ENCODE peak calls at places on chromosomes 6 and 20, in ten cellular contexts. One of them, this sample, is unnamed.

GRCh38 chr6:124958759-124959354 is 3.4 kb upstream of the RNF217 start:
- DNase-seq in lower lobe of right lung: no peak
- DNase-seq in heart left ventricle: no peak
- DNase-seq in GM13977: no peak
- DNase-seq in choroid plexus epithelial cell: peak
- DNase-seq in GM10248: no peak
- DNase-seq in H1: no peak
- DNase-seq in A549: no peak
- DNase-seq in endothelial cell: no peak
- DNase-seq in dorsolateral prefrontal cortex: no peak
- DNase-seq in this sample: no peak

GRCh38 chr6:48957781-48958180 is 505.3 kb downstream of the MMUT start:
- DNase-seq in lower lobe of right lung: no peak
- DNase-seq in heart left ventricle: no peak
- DNase-seq in GM13977: no peak
- DNase-seq in choroid plexus epithelial cell: peak
- DNase-seq in GM10248: no peak
- DNase-seq in H1: no peak
- DNase-seq in A549: no peak
- DNase-seq in endothelial cell: no peak
- DNase-seq in dorsolateral prefrontal cortex: no peak
- DNase-seq in this sample: no peak

GRCh38 chr6:29553268-29554057 is 6.1 kb downstream of the UBD start:
- DNase-seq in lower lobe of right lung: peak
- DNase-seq in heart left ventricle: peak
- DNase-seq in GM13977: peak
- DNase-seq in choroid plexus epithelial cell: peak
- DNase-seq in GM10248: peak
- DNase-seq in H1: peak
- DNase-seq in A549: peak
- DNase-seq in endothelial cell: peak
- DNase-seq in dorsolateral prefrontal cortex: peak
- DNase-seq in this sample: peak

GRCh38 chr6:39568896-39569295 is 156.3 kb downstream of the KIF6 start:
- DNase-seq in lower lobe of right lung: no peak
- DNase-seq in heart left ventricle: no peak
- DNase-seq in GM13977: no peak
- DNase-seq in choroid plexus epithelial cell: peak
- DNase-seq in GM10248: no peak
- DNase-seq in H1: no peak
- DNase-seq in A549: no peak
- DNase-seq in endothelial cell: no peak
- DNase-seq in dorsolateral prefrontal cortex: no peak
- DNase-seq in this sample: no peak

GRCh38 chr6:14874975-14875677 is 370.7 kb upstream of the JARID2 start:
- DNase-seq in lower lobe of right lung: no peak
- DNase-seq in heart left ventricle: no peak
- DNase-seq in GM13977: no peak
- DNase-seq in choroid plexus epithelial cell: no peak
- DNase-seq in GM10248: no peak
- DNase-seq in H1: no peak
- DNase-seq in A549: no peak
- DNase-seq in endothelial cell: no peak
- DNase-seq in dorsolateral prefrontal cortex: no peak
- DNase-seq in this sample: no peak

GRCh38 chr20:57680934-57681914 is 28.6 kb downstream of the PMEPA1 start:
- DNase-seq in lower lobe of right lung: no peak
- DNase-seq in heart left ventricle: no peak
- DNase-seq in GM13977: no peak
- DNase-seq in choroid plexus epithelial cell: no peak
- DNase-seq in GM10248: no peak
- DNase-seq in H1: no peak
- DNase-seq in A549: no peak
- DNase-seq in endothelial cell: no peak
- DNase-seq in dorsolateral prefrontal cortex: no peak
- DNase-seq in this sample: peak

GRCh38 chr20:1802385-1803215 is 92.6 kb upstream of the SIRPA start:
- DNase-seq in lower lobe of right lung: peak
- DNase-seq in heart left ventricle: peak
- DNase-seq in GM13977: peak
- DNase-seq in choroid plexus epithelial cell: peak
- DNase-seq in GM10248: peak
- DNase-seq in H1: peak
- DNase-seq in A549: peak
- DNase-seq in endothelial cell: peak
- DNase-seq in dorsolateral prefrontal cortex: peak
- DNase-seq in this sample: peak

GRCh38 chr20:31819083-31819784 is at the start of gene MYLK2:
- DNase-seq in lower lobe of right lung: no peak
- DNase-seq in heart left ventricle: no peak
- DNase-seq in GM13977: no peak
- DNase-seq in choroid plexus epithelial cell: no peak
- DNase-seq in GM10248: no peak
- DNase-seq in H1: no peak
- DNase-seq in A549: no peak
- DNase-seq in endothelial cell: no peak
- DNase-seq in dorsolateral prefrontal cortex: no peak
- DNase-seq in this sample: no peak

GRCh38 chr20:32470025-32470861 is 112.1 kb downstream of the ASXL1 start:
- DNase-seq in lower lobe of right lung: peak
- DNase-seq in heart left ventricle: peak
- DNase-seq in GM13977: peak
- DNase-seq in choroid plexus epithelial cell: peak
- DNase-seq in GM10248: no peak
- DNase-seq in H1: peak
- DNase-seq in A549: peak
- DNase-seq in endothelial cell: peak
- DNase-seq in dorsolateral prefrontal cortex: no peak
- DNase-seq in this sample: peak

GRCh38 chr6:167957626-167958025 is 39.8 kb upstream of the KIF25 start:
- DNase-seq in lower lobe of right lung: no peak
- DNase-seq in heart left ventricle: no peak
- DNase-seq in GM13977: no peak
- DNase-seq in choroid plexus epithelial cell: no peak
- DNase-seq in GM10248: no peak
- DNase-seq in H1: no peak
- DNase-seq in A549: no peak
- DNase-seq in endothelial cell: no peak
- DNase-seq in dorsolateral prefrontal cortex: no peak
- DNase-seq in this sample: no peak

GRCh38 chr6:135159531-135159930 is 21.6 kb upstream of the MYB start:
- DNase-seq in lower lobe of right lung: no peak
- DNase-seq in heart left ventricle: no peak
- DNase-seq in GM13977: no peak
- DNase-seq in choroid plexus epithelial cell: no peak
- DNase-seq in GM10248: peak
- DNase-seq in H1: no peak
- DNase-seq in A549: no peak
- DNase-seq in endothelial cell: no peak
- DNase-seq in dorsolateral prefrontal cortex: no peak
- DNase-seq in this sample: peak

GRCh38 chr6:27565839-27566779 is 93.2 kb upstream of the ZNF184 start:
- DNase-seq in lower lobe of right lung: no peak
- DNase-seq in heart left ventricle: no peak
- DNase-seq in GM13977: no peak
- DNase-seq in choroid plexus epithelial cell: no peak
- DNase-seq in GM10248: no peak
- DNase-seq in H1: peak
- DNase-seq in A549: peak
- DNase-seq in endothelial cell: no peak
- DNase-seq in dorsolateral prefrontal cortex: no peak
- DNase-seq in this sample: no peak

GRCh38 chr20:17557675-17558006 is 12.2 kb upstream of the DSTN start:
- DNase-seq in lower lobe of right lung: no peak
- DNase-seq in heart left ventricle: no peak
- DNase-seq in GM13977: no peak
- DNase-seq in choroid plexus epithelial cell: peak
- DNase-seq in GM10248: no peak
- DNase-seq in H1: no peak
- DNase-seq in A549: peak
- DNase-seq in endothelial cell: no peak
- DNase-seq in dorsolateral prefrontal cortex: no peak
- DNase-seq in this sample: no peak

GRCh38 chr6:41658551-41659069 is 20.3 kb downstream of the MDFI start:
- DNase-seq in lower lobe of right lung: peak
- DNase-seq in heart left ventricle: no peak
- DNase-seq in GM13977: no peak
- DNase-seq in choroid plexus epithelial cell: no peak
- DNase-seq in GM10248: no peak
- DNase-seq in H1: no peak
- DNase-seq in A549: no peak
- DNase-seq in endothelial cell: no peak
- DNase-seq in dorsolateral prefrontal cortex: no peak
- DNase-seq in this sample: no peak

GRCh38 chr6:136160255-136160654 is 89.9 kb downstream of the MTFR2 start:
- DNase-seq in lower lobe of right lung: no peak
- DNase-seq in heart left ventricle: no peak
- DNase-seq in GM13977: no peak
- DNase-seq in choroid plexus epithelial cell: no peak
- DNase-seq in GM10248: no peak
- DNase-seq in H1: no peak
- DNase-seq in A549: no peak
- DNase-seq in endothelial cell: no peak
- DNase-seq in dorsolateral prefrontal cortex: no peak
- DNase-seq in this sample: no peak

GRCh38 chr6:105968230-105968954 is 117.7 kb upstream of the PRDM1 start:
- DNase-seq in lower lobe of right lung: no peak
- DNase-seq in heart left ventricle: no peak
- DNase-seq in GM13977: no peak
- DNase-seq in choroid plexus epithelial cell: peak
- DNase-seq in GM10248: no peak
- DNase-seq in H1: no peak
- DNase-seq in A549: peak
- DNase-seq in endothelial cell: no peak
- DNase-seq in dorsolateral prefrontal cortex: no peak
- DNase-seq in this sample: no peak

GRCh38 chr6:49548613-49549304 is 1.7 kb upstream of the C6orf141 start:
- DNase-seq in lower lobe of right lung: no peak
- DNase-seq in heart left ventricle: no peak
- DNase-seq in GM13977: no peak
- DNase-seq in choroid plexus epithelial cell: no peak
- DNase-seq in GM10248: no peak
- DNase-seq in H1: no peak
- DNase-seq in A549: no peak
- DNase-seq in endothelial cell: no peak
- DNase-seq in dorsolateral prefrontal cortex: no peak
- DNase-seq in this sample: no peak

GRCh38 chr20:44125332-44126127 is 61.5 kb downstream of the JPH2 start:
- DNase-seq in lower lobe of right lung: no peak
- DNase-seq in heart left ventricle: no peak
- DNase-seq in GM13977: no peak
- DNase-seq in choroid plexus epithelial cell: no peak
- DNase-seq in GM10248: no peak
- DNase-seq in H1: no peak
- DNase-seq in A549: no peak
- DNase-seq in endothelial cell: no peak
- DNase-seq in dorsolateral prefrontal cortex: no peak
- DNase-seq in this sample: no peak

GRCh38 chr6:163405412-163406309 is 8.9 kb upstream of the QKI start:
- DNase-seq in lower lobe of right lung: peak
- DNase-seq in heart left ventricle: peak
- DNase-seq in GM13977: peak
- DNase-seq in choroid plexus epithelial cell: peak
- DNase-seq in GM10248: peak
- DNase-seq in H1: no peak
- DNase-seq in A549: no peak
- DNase-seq in endothelial cell: no peak
- DNase-seq in dorsolateral prefrontal cortex: peak
- DNase-seq in this sample: peak

DNA sequence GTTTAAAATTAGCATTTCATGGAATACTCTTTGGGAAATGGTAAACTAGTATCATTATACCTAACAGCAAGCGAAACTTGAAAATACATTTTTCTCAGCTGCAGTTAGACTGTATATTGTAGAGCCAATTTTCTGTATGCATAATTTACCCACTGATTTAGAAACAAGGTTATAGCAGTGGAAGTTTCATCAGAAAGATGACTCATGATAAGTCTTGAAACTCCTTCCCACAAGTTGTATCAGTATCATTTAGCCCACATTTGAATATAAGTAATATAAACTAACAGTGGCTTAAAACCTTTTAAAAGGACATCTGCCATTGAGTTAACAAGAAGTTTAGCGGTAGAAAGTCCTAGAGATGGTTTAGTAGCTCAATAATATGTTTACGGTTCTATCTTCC is 164.9 kb upstream of the BMP5 start:
- DNase-seq in lower lobe of right lung: no peak
- DNase-seq in heart left ventricle: no peak
- DNase-seq in GM13977: no peak
- DNase-seq in choroid plexus epithelial cell: peak
- DNase-seq in GM10248: no peak
- DNase-seq in H1: no peak
- DNase-seq in A549: no peak
- DNase-seq in endothelial cell: no peak
- DNase-seq in dorsolateral prefrontal cortex: no peak
- DNase-seq in this sample: no peak
- TF ChIP-seq CTCF in lower lobe of right lung: no peak
- TF ChIP-seq CTCF in heart left ventricle: no peak
- TF ChIP-seq CTCF in GM13977: no peak
- TF ChIP-seq CTCF in choroid plexus epithelial cell: no peak
- TF ChIP-seq CTCF in GM10248: no peak
- TF ChIP-seq CTCF in H1: no peak
- TF ChIP-seq CTCF in A549: no peak
- TF ChIP-seq CTCF in endothelial cell: no peak
- TF ChIP-seq CTCF in dorsolateral prefrontal cortex: no peak
- TF ChIP-seq CTCF in this sample: no peak

GRCh38 chr6:38169221-38169674 is 349.7 kb downstream of the ZFAND3 start:
- DNase-seq in lower lobe of right lung: no peak
- DNase-seq in heart left ventricle: no peak
- DNase-seq in GM13977: no peak
- DNase-seq in choroid plexus epithelial cell: no peak
- DNase-seq in GM10248: no peak
- DNase-seq in H1: no peak
- DNase-seq in A549: no peak
- DNase-seq in endothelial cell: no peak
- DNase-seq in dorsolateral prefrontal cortex: peak
- DNase-seq in this sample: no peak
- TF ChIP-seq CTCF in lower lobe of right lung: no peak
- TF ChIP-seq CTCF in heart left ventricle: no peak
- TF ChIP-seq CTCF in GM13977: no peak
- TF ChIP-seq CTCF in choroid plexus epithelial cell: no peak
- TF ChIP-seq CTCF in GM10248: no peak
- TF ChIP-seq CTCF in H1: no peak
- TF ChIP-seq CTCF in A549: no peak
- TF ChIP-seq CTCF in endothelial cell: no peak
- TF ChIP-seq CTCF in dorsolateral prefrontal cortex: no peak
- TF ChIP-seq CTCF in this sample: no peak

GRCh38 chr6:143510991-143511891 is at the start of gene FUCA2:
- DNase-seq in lower lobe of right lung: peak
- DNase-seq in heart left ventricle: peak
- DNase-seq in GM13977: peak
- DNase-seq in choroid plexus epithelial cell: peak
- DNase-seq in GM10248: peak
- DNase-seq in H1: peak
- DNase-seq in A549: peak
- DNase-seq in endothelial cell: peak
- DNase-seq in dorsolateral prefrontal cortex: peak
- DNase-seq in this sample: peak
- TF ChIP-seq CTCF in lower lobe of right lung: no peak
- TF ChIP-seq CTCF in heart left ventricle: no peak
- TF ChIP-seq CTCF in GM13977: no peak
- TF ChIP-seq CTCF in choroid plexus epithelial cell: peak
- TF ChIP-seq CTCF in GM10248: no peak
- TF ChIP-seq CTCF in H1: no peak
- TF ChIP-seq CTCF in A549: no peak
- TF ChIP-seq CTCF in endothelial cell: no peak
- TF ChIP-seq CTCF in dorsolateral prefrontal cortex: peak
- TF ChIP-seq CTCF in this sample: no peak

GRCh38 chr6:158654960-158655485 is 5.2 kb downstream of the SYTL3 start:
- DNase-seq in lower lobe of right lung: no peak
- DNase-seq in heart left ventricle: no peak
- DNase-seq in GM13977: no peak
- DNase-seq in choroid plexus epithelial cell: peak
- DNase-seq in GM10248: no peak
- DNase-seq in H1: no peak
- DNase-seq in A549: no peak
- DNase-seq in endothelial cell: no peak
- DNase-seq in dorsolateral prefrontal cortex: no peak
- DNase-seq in this sample: no peak
- TF ChIP-seq CTCF in lower lobe of right lung: no peak
- TF ChIP-seq CTCF in heart left ventricle: no peak
- TF ChIP-seq CTCF in GM13977: no peak
- TF ChIP-seq CTCF in choroid plexus epithelial cell: peak
- TF ChIP-seq CTCF in GM10248: no peak
- TF ChIP-seq CTCF in H1: no peak
- TF ChIP-seq CTCF in A549: no peak
- TF ChIP-seq CTCF in endothelial cell: no peak
- TF ChIP-seq CTCF in dorsolateral prefrontal cortex: no peak
- TF ChIP-seq CTCF in this sample: no peak

This sample was measured in activated CD8-positive, alpha-beta T cell treated with anti-CD3 and anti-CD28 coated beads for 36 hours.